ENCODE peak calls at places on chromosomes 7 and 10, in five cellular contexts. W is effector memory CD4-positive, alpha-beta T cell; F is suprapubic skin; R is K562; G is left ventricle myocardium inferior. T is an unnamed sample. For H3K9me3, the result is how much of the 10 kb centered on the place peaks cover.

GRCh38 chr10:46265981-46266505 is 20.8 kb upstream of the ANTXRL start:
- DNase-seq in G (no peak), R (no peak), W (no peak), F (no peak), T (no peak)

GRCh38 chr7:143331179-143331825 is 15.4 kb downstream of the CLCN1 start:
- DNase-seq in F (no peak), R (no peak), W (no peak), G (no peak), T (no peak)

GRCh38 chr10:102476466-102477141 is 25.3 kb upstream of the C10orf95 start:
- DNase-seq in W (no peak), G (no peak), R (no peak), F (no peak), T (no peak)

GRCh38 chr10:58189269-58189668 is 78.4 kb downstream of the IPMK start:
- DNase-seq in F (no peak), G (no peak), W (no peak), R (peak), T (no peak)

GRCh38 chr10:43043773-43044394 is 33.0 kb upstream of the RET start:
- DNase-seq in F (no peak), G (no peak), W (no peak), R (no peak), T (peak)

GRCh38 chr10:59944339-59944935 is 38.1 kb upstream of the CCDC6 start:
- DNase-seq in G (no peak), F (no peak), R (no peak), W (no peak), T (no peak)

GRCh38 chr10:76127984-76128589 is 696.7 kb downstream of the LRMDA start:
- DNase-seq in F (no peak), R (no peak), W (no peak), G (no peak), T (no peak)

GRCh38 chr10:71846816-71847215 is 4.2 kb downstream of the PSAP start:
- DNase-seq in G (no peak), R (no peak), W (no peak), F (peak), T (no peak)

GRCh38 chr7:23020742-23021401 is 6.9 kb upstream of the HYCC1 start:
- DNase-seq in W (no peak), G (peak), R (no peak), F (peak), T (no peak)

GRCh38 chr10:38008006-38008405 is 2.5 kb upstream of the ZNF33A start:
- DNase-seq in R (no peak), W (no peak), F (no peak), G (no peak), T (no peak)

GRCh38 chr7:93575555-93576397 is 1.3 kb upstream of the CALCR start:
- DNase-seq in W (no peak), G (no peak), R (no peak), F (no peak), T (peak)

GRCh38 chr7:139680676-139681462 is 96.9 kb downstream of the HIPK2 start:
- DNase-seq in G (peak), W (peak), R (peak), F (no peak), T (peak)

GRCh38 chr7:31439165-31439564 is 74.7 kb upstream of the ITPRID1 start:
- DNase-seq in G (no peak), W (no peak), F (no peak), R (no peak), T (no peak)

GRCh38 chr7:20858913-20859312 is 72.2 kb upstream of the SP8 start:
- DNase-seq in F (no peak), G (no peak), R (no peak), W (no peak), T (no peak)

GRCh38 chr10:113620486-113620885 is 43.4 kb downstream of the NRAP start:
- DNase-seq in G (no peak), F (no peak), W (no peak), R (no peak), T (no peak)

GRCh38 chr7:100169147-100169850 is 882 bp upstream of the GAL3ST4 start:
- DNase-seq in F (no peak), G (no peak), R (no peak), W (no peak), T (no peak)

GRCh38 chr10:102020938-102021337 is 35.0 kb downstream of the ARMH3 start:
- DNase-seq in F (no peak), G (no peak), R (no peak), W (no peak), T (no peak)

GRCh38 chr10:88865281-88865876 is 13.7 kb upstream of the ANKRD22 start:
- DNase-seq in R (no peak), W (no peak), G (no peak), F (no peak), T (peak)

GRCh38 chr7:84236398-84236797 is 41.8 kb upstream of the SEMA3A start:
- DNase-seq in W (no peak), G (no peak), R (no peak), F (no peak), T (no peak)

GRCh38 chr10:33117816-33118215 is 159.8 kb upstream of the ITGB1 start:
- DNase-seq in W (peak), G (no peak), F (no peak), R (no peak), T (no peak)

GRCh38 chr7:129951076-129952011 is 1.4 kb downstream of the UBE2H start:
- DNase-seq in F (peak), W (no peak), R (peak), G (no peak), T (peak)

GRCh38 chr7:46811529-46811928 is 770.4 kb downstream of the TNS3 start:
- DNase-seq in R (no peak), F (peak), W (no peak), G (peak), T (peak)

GRCh38 chr10:131853610-131853964 is 47.2 kb upstream of the PPP2R2D start:
- DNase-seq in F (no peak), W (no peak), R (no peak), G (no peak), T (no peak)
- H3K9me3 ChIP-seq in F (under half), W (under half), R (under half), G (under half), T (under half)

GRCh38 chr7:156026076-156027002 is 214.1 kb upstream of the SHH start:
- DNase-seq in R (no peak), W (no peak), F (no peak), G (no peak), T (no peak)
- H3K9me3 ChIP-seq in R (under half), W (under half), F (under half), G (under half), T (under half)

GRCh38 chr7:57348646-57349269 is 101.2 kb upstream of the ZNF716 start:
- DNase-seq in F (no peak), G (peak), W (no peak), R (no peak), T (no peak)

GRCh38 chr7:57339198-57339944 is 110.6 kb upstream of the ZNF716 start:
- DNase-seq in R (no peak), W (no peak), F (no peak), G (no peak), T (no peak)

GRCh38 chr7:57342954-57343353 is 107.0 kb upstream of the ZNF716 start:
- DNase-seq in W (no peak), G (no peak), R (no peak), F (no peak), T (no peak)

GRCh38 chr7:57344957-57345356 is 105.0 kb upstream of the ZNF716 start:
- DNase-seq in R (no peak), W (no peak), F (no peak), G (no peak), T (no peak)

GRCh38 chr7:57343901-57344622 is 105.9 kb upstream of the ZNF716 start:
- DNase-seq in F (no peak), W (no peak), G (peak), R (no peak), T (no peak)
- H3K9me3 ChIP-seq in F (under half), W (under half), G (under half), R (under half), T (under half)

DNA sequence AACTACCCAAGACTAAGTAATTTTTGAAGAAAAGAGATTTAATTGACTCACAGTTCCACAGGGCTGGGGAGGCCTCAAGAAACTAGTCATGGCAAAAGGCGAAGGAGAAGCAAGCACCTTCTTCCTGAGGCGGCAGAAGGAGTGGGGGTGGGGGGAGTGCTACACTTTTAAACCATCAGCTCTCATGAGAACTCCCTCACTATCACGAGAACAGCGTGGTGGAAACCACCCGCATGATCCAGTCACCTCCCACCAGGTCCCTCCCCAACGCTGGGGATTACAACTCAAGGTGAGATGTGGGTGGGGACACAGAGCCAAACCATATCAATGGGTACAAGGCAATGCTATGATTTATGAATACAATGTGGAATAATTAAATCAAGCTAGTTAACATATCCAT is 241.9 kb downstream of the PTPRN2 start:
- DNase-seq in W (no peak), F (peak), G (no peak), R (no peak), T (no peak)
- H3K9me3 ChIP-seq in W (under half), F (under half), G (under half), R (under half), T (under half)

DNA sequence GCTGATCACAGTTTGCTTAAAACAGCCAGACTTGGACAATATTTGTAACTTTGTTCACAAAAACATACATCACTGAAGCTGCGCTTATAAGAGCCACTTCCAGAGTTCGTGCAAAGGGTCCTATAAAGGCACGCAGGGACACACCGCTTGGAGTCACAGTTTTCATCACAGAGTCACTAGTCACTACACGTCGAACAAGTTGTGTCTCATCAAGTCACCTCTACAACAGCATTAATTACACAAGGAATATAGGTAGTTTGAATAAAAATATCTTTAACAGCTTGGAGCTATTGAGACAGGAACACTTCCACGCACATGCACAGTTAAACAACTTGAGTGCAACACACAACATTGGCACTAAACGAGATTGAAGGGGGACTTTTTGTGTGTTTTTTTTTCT is 2.3 kb downstream of the HOXA5 start:
- DNase-seq in R (no peak), F (no peak), W (no peak), G (no peak), T (no peak)
- H3K9me3 ChIP-seq in R (under half), F (under half), W (under half), G (under half), T (under half)